ENCODE peak calls at places on chromosomes 13 and 19, in five cellular contexts. One of them, this sample, is unnamed.
A peak's percentile ranks its signal among the peaks of the same experiment; 100 is the strongest.

GRCh38 chr19:7400815-7401214 is 52.1 kb downstream of the ARHGEF18 start:
- DNase-seq in kidney epithelial cell: no peak
- DNase-seq in upper lobe of right lung: no peak
- DNase-seq in GM06990: no peak
- DNase-seq in fibroblast of mammary gland: no peak
- DNase-seq in this sample: no peak

GRCh38 chr19:37778613-37779138 is 710 bp downstream of the ZNF573 start:
- DNase-seq in GM06990: no peak
- DNase-seq in fibroblast of mammary gland: peak; percentile 17
- DNase-seq in kidney epithelial cell: no peak
- DNase-seq in upper lobe of right lung: no peak
- DNase-seq in this sample: peak; percentile 13

GRCh38 chr13:38821753-38822551 is 135.1 kb downstream of the FREM2 start:
- DNase-seq in upper lobe of right lung: no peak
- DNase-seq in GM06990: no peak
- DNase-seq in kidney epithelial cell: no peak
- DNase-seq in fibroblast of mammary gland: no peak
- DNase-seq in this sample: no peak

GRCh38 chr19:2027361-2027760 is 11.8 kb upstream of the BTBD2 start:
- DNase-seq in GM06990: no peak
- DNase-seq in upper lobe of right lung: no peak
- DNase-seq in fibroblast of mammary gland: peak; percentile 96
- DNase-seq in kidney epithelial cell: no peak
- DNase-seq in this sample: no peak

GRCh38 chr13:100694722-100695644 is 20.4 kb upstream of the TMTC4 start:
- DNase-seq in fibroblast of mammary gland: peak; percentile 65
- DNase-seq in GM06990: no peak
- DNase-seq in kidney epithelial cell: peak; percentile 58
- DNase-seq in upper lobe of right lung: no peak
- DNase-seq in this sample: peak; percentile 44

GRCh38 chr13:90591927-90592268 is 755.6 kb upstream of the MIR17HG start:
- DNase-seq in GM06990: no peak
- DNase-seq in fibroblast of mammary gland: no peak
- DNase-seq in upper lobe of right lung: no peak
- DNase-seq in kidney epithelial cell: no peak
- DNase-seq in this sample: no peak

GRCh38 chr19:14061081-14061749 is 661 bp downstream of the PALM3 start:
- DNase-seq in upper lobe of right lung: no peak
- DNase-seq in fibroblast of mammary gland: no peak
- DNase-seq in kidney epithelial cell: no peak
- DNase-seq in GM06990: no peak
- DNase-seq in this sample: no peak

GRCh38 chr13:24612726-24613125 is 67.5 kb upstream of the ATP12A start:
- DNase-seq in upper lobe of right lung: no peak
- DNase-seq in fibroblast of mammary gland: no peak
- DNase-seq in GM06990: no peak
- DNase-seq in kidney epithelial cell: no peak
- DNase-seq in this sample: no peak

GRCh38 chr19:5627395-5627904 is 4.6 kb downstream of the SAFB start:
- DNase-seq in kidney epithelial cell: peak; percentile 5
- DNase-seq in upper lobe of right lung: peak; percentile 82
- DNase-seq in GM06990: peak; percentile 23
- DNase-seq in fibroblast of mammary gland: peak; percentile 76
- DNase-seq in this sample: no peak

GRCh38 chr13:90696656-90697055 is 650.8 kb upstream of the MIR17HG start:
- DNase-seq in GM06990: no peak
- DNase-seq in kidney epithelial cell: no peak
- DNase-seq in fibroblast of mammary gland: peak; percentile 30
- DNase-seq in upper lobe of right lung: no peak
- DNase-seq in this sample: no peak

GRCh38 chr19:2059422-2060201 is 8.6 kb upstream of the MKNK2 start:
- DNase-seq in upper lobe of right lung: peak; percentile 95
- DNase-seq in kidney epithelial cell: no peak
- DNase-seq in fibroblast of mammary gland: peak; percentile 73
- DNase-seq in GM06990: no peak
- DNase-seq in this sample: no peak

GRCh38 chr19:6876790-6877189 is 10.6 kb upstream of the ADGRE1 start:
- DNase-seq in kidney epithelial cell: no peak
- DNase-seq in fibroblast of mammary gland: no peak
- DNase-seq in GM06990: no peak
- DNase-seq in upper lobe of right lung: no peak
- DNase-seq in this sample: no peak

GRCh38 chr13:93368705-93369104 is 142.1 kb downstream of the GPC6 start:
- DNase-seq in kidney epithelial cell: no peak
- DNase-seq in fibroblast of mammary gland: no peak
- DNase-seq in upper lobe of right lung: no peak
- DNase-seq in GM06990: no peak
- DNase-seq in this sample: no peak

GRCh38 chr19:3007975-3008374 is 21.1 kb downstream of the TLE2 start:
- DNase-seq in fibroblast of mammary gland: no peak
- DNase-seq in upper lobe of right lung: no peak
- DNase-seq in GM06990: no peak
- DNase-seq in kidney epithelial cell: no peak
- DNase-seq in this sample: no peak

GRCh38 chr19:13850910-13851753 is 25.8 kb upstream of the NANOS3 start:
- DNase-seq in fibroblast of mammary gland: peak; percentile 91
- DNase-seq in upper lobe of right lung: peak; percentile 92
- DNase-seq in GM06990: no peak
- DNase-seq in kidney epithelial cell: no peak
- DNase-seq in this sample: peak; percentile 64

GRCh38 chr19:45554481-45554880 is 30.1 kb downstream of the OPA3 start:
- DNase-seq in fibroblast of mammary gland: no peak
- DNase-seq in kidney epithelial cell: no peak
- DNase-seq in GM06990: no peak
- DNase-seq in upper lobe of right lung: no peak
- DNase-seq in this sample: no peak

GRCh38 chr19:8877854-8878705 is 45.9 kb downstream of the MBD3L1 start:
- DNase-seq in fibroblast of mammary gland: no peak
- DNase-seq in GM06990: no peak
- DNase-seq in kidney epithelial cell: no peak
- DNase-seq in upper lobe of right lung: no peak
- DNase-seq in this sample: no peak

GRCh38 chr13:107124730-107125129 is 556.8 kb upstream of the ARGLU1 start:
- DNase-seq in upper lobe of right lung: no peak
- DNase-seq in GM06990: no peak
- DNase-seq in fibroblast of mammary gland: no peak
- DNase-seq in kidney epithelial cell: no peak
- DNase-seq in this sample: no peak

GRCh38 chr19:31262673-31263308 is 86.4 kb downstream of the TSHZ3 start:
- DNase-seq in GM06990: no peak
- DNase-seq in upper lobe of right lung: no peak
- DNase-seq in fibroblast of mammary gland: no peak
- DNase-seq in kidney epithelial cell: no peak
- DNase-seq in this sample: no peak

GRCh38 chr13:31965361-31966066 is 66.1 kb upstream of the FRY start:
- DNase-seq in upper lobe of right lung: no peak
- DNase-seq in fibroblast of mammary gland: no peak
- DNase-seq in kidney epithelial cell: peak; percentile 85
- DNase-seq in GM06990: peak; percentile 62
- DNase-seq in this sample: peak; percentile 87

GRCh38 chr19:56667311-56667870 is 4.2 kb downstream of the ZNF835 start:
- DNase-seq in GM06990: no peak
- DNase-seq in fibroblast of mammary gland: no peak
- DNase-seq in kidney epithelial cell: no peak
- DNase-seq in upper lobe of right lung: peak; percentile 36
- DNase-seq in this sample: no peak

GRCh38 chr13:97212540-97213146 is 9.5 kb upstream of the MBNL2 start:
- DNase-seq in GM06990: no peak
- DNase-seq in upper lobe of right lung: no peak
- DNase-seq in kidney epithelial cell: no peak
- DNase-seq in fibroblast of mammary gland: peak; percentile 58
- DNase-seq in this sample: no peak

GRCh38 chr13:40381935-40382764 is 284.3 kb downstream of the FOXO1 start:
- DNase-seq in kidney epithelial cell: no peak
- DNase-seq in fibroblast of mammary gland: no peak
- DNase-seq in upper lobe of right lung: no peak
- DNase-seq in GM06990: no peak
- DNase-seq in this sample: no peak

GRCh38 chr19:17183858-17184271 is 31.3 kb upstream of the USE1 start:
- DNase-seq in GM06990: no peak
- DNase-seq in upper lobe of right lung: no peak
- DNase-seq in fibroblast of mammary gland: no peak
- DNase-seq in kidney epithelial cell: no peak
- DNase-seq in this sample: no peak

GRCh38 chr13:109790951-109791605 is 4.7 kb upstream of the IRS2 start:
- DNase-seq in upper lobe of right lung: no peak
- DNase-seq in kidney epithelial cell: no peak
- DNase-seq in fibroblast of mammary gland: peak; percentile 44
- DNase-seq in GM06990: no peak
- DNase-seq in this sample: no peak
- TF ChIP-seq CTCF in upper lobe of right lung: peak; percentile 47
- TF ChIP-seq CTCF in kidney epithelial cell: peak; percentile 55
- TF ChIP-seq CTCF in fibroblast of mammary gland: peak; percentile 53
- TF ChIP-seq CTCF in GM06990: peak; percentile 51
- TF ChIP-seq CTCF in this sample: peak; percentile 65

GRCh38 chr13:53250977-53251376 is 222.4 kb downstream of the OLFM4 start:
- DNase-seq in fibroblast of mammary gland: no peak
- DNase-seq in kidney epithelial cell: no peak
- DNase-seq in GM06990: no peak
- DNase-seq in upper lobe of right lung: no peak
- DNase-seq in this sample: no peak
- TF ChIP-seq CTCF in fibroblast of mammary gland: no peak
- TF ChIP-seq CTCF in kidney epithelial cell: no peak
- TF ChIP-seq CTCF in GM06990: no peak
- TF ChIP-seq CTCF in upper lobe of right lung: no peak
- TF ChIP-seq CTCF in this sample: no peak

DNA sequence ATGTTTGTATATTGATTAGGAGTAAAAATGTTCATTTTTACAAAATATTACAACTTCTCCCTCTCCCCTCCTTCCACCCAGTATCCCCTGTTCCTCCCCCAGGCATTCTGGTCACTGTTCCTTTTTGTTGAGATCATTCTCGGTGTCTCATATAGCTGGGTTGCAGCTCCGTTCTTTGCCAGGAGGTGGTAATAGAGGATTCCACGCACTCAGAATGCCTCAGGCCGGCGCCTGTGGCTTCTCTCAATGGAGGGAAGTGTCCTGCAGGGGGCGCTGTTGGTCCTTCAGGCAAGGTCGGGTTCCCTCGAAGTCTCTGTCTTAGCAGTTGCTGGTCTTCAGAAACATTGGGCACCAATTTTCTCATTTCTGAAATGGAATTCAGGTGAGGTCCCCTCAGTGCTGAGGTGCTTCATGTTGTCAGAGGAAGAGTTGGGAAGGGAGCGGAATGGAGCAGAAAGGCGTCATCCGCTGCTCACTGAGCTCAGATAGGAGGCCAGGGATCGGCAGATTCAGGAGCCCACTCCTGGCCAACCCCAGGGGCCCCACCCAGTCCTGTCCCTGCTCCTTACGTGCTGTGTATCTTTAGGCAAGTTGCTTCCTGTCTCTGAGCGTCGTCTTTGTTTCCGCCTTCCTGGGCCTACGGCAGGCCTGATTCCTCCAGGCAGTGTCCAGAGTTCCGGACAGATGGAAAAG is 10.3 kb upstream of the GARIN5A start:
- DNase-seq in GM06990: no peak
- DNase-seq in upper lobe of right lung: peak; percentile 72
- DNase-seq in kidney epithelial cell: no peak
- DNase-seq in fibroblast of mammary gland: peak; percentile 65
- DNase-seq in this sample: no peak
- TF ChIP-seq CTCF in GM06990: peak; percentile 61
- TF ChIP-seq CTCF in upper lobe of right lung: peak; percentile 53
- TF ChIP-seq CTCF in kidney epithelial cell: peak; percentile 52
- TF ChIP-seq CTCF in fibroblast of mammary gland: peak; percentile 47
- TF ChIP-seq CTCF in this sample: peak; percentile 63

DNA sequence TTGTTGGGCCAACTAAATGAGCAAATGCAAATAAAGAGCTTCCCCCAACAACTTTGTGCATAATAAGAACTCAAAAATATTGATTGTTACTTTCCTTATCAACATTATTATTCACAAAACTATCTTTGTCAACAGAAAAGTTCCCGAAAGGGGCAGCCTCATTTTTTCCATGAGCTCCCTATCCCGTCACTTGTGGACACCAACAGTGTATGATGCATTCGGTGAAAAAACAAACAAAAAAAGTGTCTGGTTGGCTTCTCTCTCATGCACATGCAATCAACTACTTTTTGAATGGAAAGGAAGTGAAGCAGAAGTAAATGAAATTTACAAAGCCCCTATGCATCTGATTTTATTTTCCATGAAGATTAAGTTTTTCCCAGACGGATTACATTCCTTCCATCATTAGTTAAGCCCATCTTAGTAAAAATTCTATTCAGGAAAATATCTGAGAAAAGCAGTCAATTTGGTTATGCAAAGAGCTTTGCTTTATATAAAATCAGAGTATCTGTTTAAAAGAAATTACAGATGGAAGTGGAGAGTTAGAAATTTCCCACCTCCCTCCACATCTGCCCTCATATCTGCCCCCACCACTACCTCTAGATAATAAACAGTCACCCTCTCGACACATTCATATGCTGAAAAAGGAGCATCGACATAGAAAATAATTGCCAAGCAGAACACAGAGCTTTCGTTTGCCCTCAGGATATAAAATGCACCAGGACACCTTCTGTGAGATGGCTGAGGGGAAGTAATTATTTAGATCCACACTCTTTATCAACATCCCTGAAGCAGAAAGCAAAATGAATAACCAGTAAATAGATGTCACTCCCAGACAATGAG is 527.0 kb downstream of the RFC3 start:
- DNase-seq in fibroblast of mammary gland: no peak
- DNase-seq in kidney epithelial cell: no peak
- DNase-seq in upper lobe of right lung: no peak
- DNase-seq in GM06990: no peak
- DNase-seq in this sample: no peak
- TF ChIP-seq CTCF in fibroblast of mammary gland: no peak
- TF ChIP-seq CTCF in kidney epithelial cell: no peak
- TF ChIP-seq CTCF in upper lobe of right lung: no peak
- TF ChIP-seq CTCF in GM06990: no peak
- TF ChIP-seq CTCF in this sample: no peak

This sample was measured in epithelial cell of proximal tubule.